ENCODE peak calls at places on chromosomes 4 and X, in six cellular contexts. D is upper lobe of left lung, H is GM12878, V is HCT116, G is sigmoid colon, K is suprapubic skin. O is an unnamed sample.

GRCh38 chrX:135522878-135523693 is 2.6 kb downstream of the INTS6L start:
- DNase-seq in G (no peak), V (no peak), H (no peak), K (no peak), D (peak), O (no peak)

GRCh38 chr4:52312722-52313121 is 261.6 kb downstream of the SPATA18 start:
- DNase-seq in G (no peak), K (no peak), V (peak), H (no peak), D (no peak), O (no peak)

GRCh38 chr4:173119818-173120217 is 48.8 kb upstream of the GALNT7 start:
- DNase-seq in H (no peak), G (no peak), V (no peak), D (no peak), K (no peak), O (no peak)

GRCh38 chr4:112523764-112524505 is 8.0 kb upstream of the NEUROG2 start:
- DNase-seq in K (no peak), V (peak), G (no peak), H (no peak), D (peak), O (no peak)

GRCh38 chrX:30023451-30023850 is 191.9 kb upstream of the MAGEB2 start:
- DNase-seq in G (no peak), V (no peak), H (no peak), D (no peak), K (no peak), O (no peak)

GRCh38 chr4:94995684-94996394 is 238.1 kb downstream of the BMPR1B start:
- DNase-seq in K (no peak), V (no peak), G (no peak), H (no peak), D (no peak), O (no peak)

GRCh38 chr4:26937136-26937535 is 76.5 kb downstream of the STIM2 start:
- DNase-seq in D (no peak), G (no peak), H (no peak), V (no peak), K (no peak), O (no peak)

GRCh38 chr4:187478292-187479205 is 517.0 kb upstream of the ZFP42 start:
- DNase-seq in G (no peak), V (no peak), H (no peak), D (no peak), K (no peak), O (no peak)

GRCh38 chr4:160129439-160129838 is 1026.6 kb downstream of the RAPGEF2 start:
- DNase-seq in K (no peak), D (no peak), G (no peak), V (peak), H (no peak), O (no peak)

GRCh38 chr4:185512516-185512915 is 22.8 kb downstream of the PDLIM3 start:
- DNase-seq in K (no peak), V (no peak), H (no peak), D (no peak), G (no peak), O (no peak)

GRCh38 chrX:71095555-71095970 is at the start of gene FOXO4:
- DNase-seq in H (no peak), V (peak), K (peak), D (peak), G (peak), O (peak)

GRCh38 chrX:139725720-139726119 is 17.8 kb upstream of the MCF2 start:
- DNase-seq in D (no peak), V (no peak), K (no peak), H (peak), G (no peak), O (no peak)

GRCh38 chrX:68693481-68694410 is 46.3 kb downstream of the STARD8 start:
- DNase-seq in V (no peak), G (peak), H (no peak), D (peak), K (peak), O (no peak)

GRCh38 chr4:22643952-22644351 is 48.8 kb upstream of the GBA3 start:
- DNase-seq in V (no peak), H (no peak), G (no peak), K (no peak), D (no peak), O (no peak)

GRCh38 chr4:163568835-163569234 is 74.3 kb downstream of the TMA16 start:
- DNase-seq in K (no peak), G (no peak), H (no peak), D (no peak), V (no peak), O (no peak)

GRCh38 chrX:3680459-3680858 is 33.0 kb downstream of the PRKX start:
- DNase-seq in H (no peak), K (no peak), D (no peak), V (no peak), G (no peak), O (no peak)

GRCh38 chrX:19990225-19990518 is 689 bp downstream of the BCLAF3 start:
- DNase-seq in D (no peak), V (no peak), H (no peak), G (no peak), K (no peak), O (no peak)

GRCh38 chr4:103050736-103051436 is 25.7 kb downstream of the SLC9B2 start:
- DNase-seq in H (no peak), V (no peak), G (no peak), D (no peak), K (no peak), O (no peak)

GRCh38 chr4:39908284-39908683 is 69.4 kb downstream of the PDS5A start:
- DNase-seq in V (no peak), D (no peak), G (no peak), H (no peak), K (no peak), O (no peak)

GRCh38 chr4:78645853-78646757 is 94.5 kb downstream of the ANXA3 start:
- DNase-seq in G (peak), D (no peak), H (no peak), V (no peak), K (peak), O (no peak)

GRCh38 chrX:133776072-133776471 is 209.3 kb downstream of the GPC3 start:
- DNase-seq in G (no peak), K (no peak), H (no peak), V (no peak), D (no peak), O (no peak)

GRCh38 chrX:100449696-100450606 is 39.9 kb upstream of the PCDH19 start:
- DNase-seq in K (no peak), D (peak), H (no peak), V (no peak), G (no peak), O (no peak)

GRCh38 chr4:173076903-173077629 is 91.5 kb upstream of the GALNT7 start:
- DNase-seq in H (no peak), V (no peak), D (no peak), G (no peak), K (no peak), O (no peak)

GRCh38 chrX:69024287-69024686 is 141.0 kb downstream of the PJA1 start:
- DNase-seq in V (no peak), D (peak), H (no peak), K (no peak), G (no peak), O (no peak)

GRCh38 chr4:83890231-83890630 is 354.3 kb downstream of the GPAT3 start:
- DNase-seq in V (no peak), D (no peak), G (no peak), H (no peak), K (no peak), O (no peak)

GRCh38 chr4:27013012-27013411 is 152.4 kb downstream of the STIM2 start:
- DNase-seq in V (no peak), D (no peak), H (no peak), G (no peak), K (no peak), O (no peak)

GRCh38 chrX:3160771-3161170 is 119.5 kb downstream of the ARSF start:
- DNase-seq in H (no peak), D (no peak), G (no peak), K (no peak), V (no peak), O (no peak)

GRCh38 chr4:114287079-114287696 is 307.7 kb upstream of the ARSJ start:
- DNase-seq in G (no peak), V (no peak), K (no peak), D (no peak), H (no peak), O (no peak)

GRCh38 chr4:37224832-37225231 is 19.7 kb upstream of the NWD2 start:
- DNase-seq in G (no peak), V (no peak), D (no peak), K (no peak), H (no peak), O (no peak)

GRCh38 chrX:151081016-151081415 is 95.4 kb upstream of the GPR50 start:
- DNase-seq in K (no peak), G (no peak), V (no peak), D (peak), H (no peak), O (no peak)

GRCh38 chr4:108051343-108051742 is 61.7 kb downstream of the HADH start:
- DNase-seq in K (no peak), V (no peak), H (no peak), G (no peak), D (peak), O (no peak)

GRCh38 chrX:54786972-54787371 is 11.1 kb downstream of the ITIH6 start:
- DNase-seq in H (no peak), V (no peak), G (no peak), D (no peak), K (no peak), O (no peak)

GRCh38 chr4:337143-337931 is at the start of gene ZNF141:
- DNase-seq in D (peak), V (no peak), H (peak), G (peak), K (peak), O (peak)

GRCh38 chr4:147707892-147708672 is 23.8 kb upstream of the ARHGAP10 start:
- DNase-seq in G (peak), H (no peak), D (no peak), K (no peak), V (peak), O (peak)

GRCh38 chr4:176064539-176064938 is 1.1 kb upstream of the WDR17 start:
- DNase-seq in D (no peak), V (no peak), G (no peak), K (no peak), H (no peak), O (no peak)

DNA sequence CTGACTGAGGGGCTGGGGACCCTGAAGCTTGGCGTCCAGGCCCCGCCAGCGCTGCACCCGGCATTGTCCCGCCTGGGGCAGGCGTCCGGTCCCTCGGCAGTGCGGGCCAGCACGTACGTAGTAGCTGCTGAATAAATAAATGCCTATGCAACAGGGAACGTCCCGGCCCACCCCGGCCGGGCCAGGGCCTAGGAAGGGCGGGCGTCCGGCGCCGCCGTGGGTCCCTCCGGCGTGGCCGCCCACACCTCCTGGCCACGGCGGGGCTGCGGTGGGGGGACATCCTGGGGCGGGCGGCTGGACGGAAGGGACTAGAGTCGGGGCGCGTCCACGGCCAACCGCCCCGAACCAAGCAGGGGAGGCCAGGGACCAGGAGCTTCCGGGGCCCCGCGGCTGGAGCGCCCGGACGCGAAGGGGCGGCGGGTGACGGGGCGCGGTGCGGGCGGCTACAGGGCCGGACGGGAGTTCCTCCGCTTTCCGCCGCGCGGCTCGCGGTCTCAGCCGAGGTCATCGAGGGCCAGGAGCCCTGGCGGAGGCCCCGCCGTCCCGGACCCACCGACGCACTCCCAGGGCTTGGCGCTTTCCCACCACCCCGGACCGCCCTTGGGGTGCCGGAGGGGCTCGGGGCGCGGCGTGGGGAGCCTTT is 856 bp upstream of the WWC2 start:
- DNase-seq in G (peak), D (peak), V (no peak), K (peak), H (no peak), O (peak)
- TF ChIP-seq POLR2A in G (no peak), D (peak), V (no peak), K (no peak), H (no peak), O (no peak)

DNA sequence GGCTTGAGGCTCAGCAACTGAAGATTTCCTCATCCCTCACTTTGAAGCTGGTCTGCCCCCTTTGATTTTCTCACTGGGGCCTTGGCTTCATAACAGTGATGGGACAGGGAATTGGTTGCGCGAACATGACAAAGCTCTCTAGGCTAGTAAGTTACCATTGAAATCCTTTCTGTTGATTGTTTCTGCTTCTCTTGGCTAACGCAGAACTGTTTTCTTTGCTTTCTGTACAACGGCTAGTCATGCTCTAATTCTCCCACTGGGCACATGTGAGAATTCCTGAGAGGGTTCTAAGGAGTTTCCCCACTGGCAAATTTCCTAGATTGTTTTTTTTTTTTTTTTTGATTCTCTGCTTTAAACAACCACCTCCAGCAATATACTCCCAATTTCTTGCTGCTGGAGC is 738.6 kb downstream of the PCDH7 start:
- DNase-seq in G (no peak), K (no peak), D (no peak), H (no peak), V (no peak), O (no peak)
- TF ChIP-seq POLR2AphosphoS5 in G (no peak), K (no peak), D (no peak), H (no peak), V (no peak), O (no peak)

DNA sequence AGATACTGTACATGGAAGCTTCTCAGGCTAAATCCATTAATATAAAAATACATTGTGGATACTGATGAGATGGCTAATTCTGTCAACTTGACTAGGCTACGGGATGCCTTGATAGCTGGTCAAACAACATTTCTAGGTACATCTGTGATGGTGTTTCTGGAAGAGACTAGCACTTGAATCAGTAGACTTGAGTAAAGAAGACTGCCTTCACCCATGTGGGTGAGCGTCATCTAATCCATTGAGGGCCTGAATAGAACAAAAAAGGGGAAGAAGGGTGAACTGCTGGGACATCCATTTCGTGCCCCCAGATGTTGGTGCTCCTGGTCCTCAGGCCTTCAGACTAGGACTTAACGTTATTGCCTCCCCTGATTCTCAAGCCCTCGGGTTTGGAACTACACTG is 3.7 kb upstream of the SRP72 start:
- DNase-seq in G (no peak), H (no peak), V (no peak), K (no peak), D (no peak), O (no peak)
- TF ChIP-seq POLR2A in G (no peak), H (peak), V (no peak), K (no peak), D (no peak), O (no peak)

GRCh38 chr4:15368906-15369305 is 58.9 kb upstream of the C1QTNF7 start:
- DNase-seq in H (no peak), V (no peak), G (no peak), K (no peak), D (no peak), O (no peak)
- TF ChIP-seq POLR2AphosphoS5 in H (no peak), V (no peak), G (no peak), K (no peak), D (no peak), O (no peak)

GRCh38 chr4:6909113-6909969 is at the start of gene TBC1D14:
- DNase-seq in G (peak), K (peak), H (no peak), D (peak), V (peak), O (peak)
- TF ChIP-seq POLR2A in G (no peak), K (peak), H (peak), D (peak), V (peak), O (peak)

GRCh38 chr4:85474356-85474755 is 594 bp upstream of the ARHGAP24 start:
- DNase-seq in G (no peak), D (no peak), K (no peak), H (no peak), V (no peak), O (no peak)

GRCh38 chr4:85474818-85475630 is at the start of gene ARHGAP24:
- DNase-seq in G (peak), H (peak), V (peak), D (peak), K (peak), O (peak)

GRCh38 chr4:85478576-85478975 is 3.6 kb downstream of the ARHGAP24 start:
- DNase-seq in K (no peak), G (no peak), D (no peak), V (no peak), H (no peak), O (no peak)

GRCh38 chr4:85477538-85477937 is 2.6 kb downstream of the ARHGAP24 start:
- DNase-seq in K (no peak), D (no peak), H (no peak), V (no peak), G (no peak), O (no peak)

DNA sequence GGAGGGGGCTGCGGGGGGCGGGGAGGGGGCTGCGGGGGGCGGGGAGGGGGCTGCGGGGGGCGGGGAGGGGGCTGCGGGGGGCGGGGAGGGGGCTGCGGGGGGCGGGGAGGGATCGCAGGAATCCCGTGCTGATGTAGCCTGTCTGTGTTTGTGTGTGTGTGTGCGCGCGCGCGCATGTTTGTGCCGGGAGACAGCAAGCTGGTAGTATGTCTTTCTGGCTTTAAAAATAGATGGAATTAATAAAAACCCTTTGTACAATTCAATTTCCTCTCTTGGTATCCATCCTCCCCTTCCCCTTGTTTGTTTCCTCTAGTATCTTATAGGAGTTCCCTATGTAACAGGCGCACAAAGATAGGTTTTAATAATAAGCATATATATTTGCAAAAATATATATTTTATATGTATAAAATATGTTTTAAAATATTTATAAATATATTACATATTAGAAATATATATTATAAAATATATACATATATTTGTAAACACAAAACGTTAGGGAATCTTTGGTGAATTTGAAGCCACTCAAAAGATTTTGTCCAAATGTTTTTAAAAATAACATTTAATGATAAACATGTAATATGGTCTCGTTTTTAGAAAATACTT is 782 bp downstream of the ARHGAP24 start:
- DNase-seq in V (no peak), G (no peak), H (no peak), D (peak), K (no peak), O (no peak)
- TF ChIP-seq POLR2AphosphoS5 in V (no peak), G (no peak), H (no peak), D (no peak), K (no peak), O (no peak)

O was measured in GM12892.